ENCODE peak calls at places on chromosomes 7 and 10, in five cellular contexts. D is NCI-H460, N is gastrocnemius medialis, G is HS-5, T is SK-N-SH. L is an unnamed sample.

GRCh38 chr7:79774150-79774549 is 320.7 kb upstream of the MAGI2 start:
- DNase-seq in D (no peak), N (no peak), G (peak), T (no peak), L (no peak)

GRCh38 chr7:157521061-157521731 is 184.4 kb downstream of the DNAJB6 start:
- DNase-seq in D (no peak), N (no peak), G (no peak), T (no peak), L (no peak)

GRCh38 chr10:11610855-11611247 is 599 bp downstream of the USP6NL start:
- DNase-seq in D (no peak), N (no peak), G (no peak), T (no peak), L (no peak)

GRCh38 chr10:78642261-78642660 is 426.5 kb upstream of the ZMIZ1 start:
- DNase-seq in D (no peak), N (no peak), G (no peak), T (no peak), L (no peak)

GRCh38 chr10:71339796-71340589 is 20.9 kb downstream of the SLC29A3 start:
- DNase-seq in D (no peak), N (no peak), G (no peak), T (no peak), L (no peak)

GRCh38 chr10:60162631-60163030 is 227.0 kb downstream of the ANK3 start:
- DNase-seq in D (no peak), N (no peak), G (no peak), T (no peak), L (no peak)

GRCh38 chr10:73494877-73495225 is 973 bp downstream of the PPP3CB start:
- DNase-seq in D (no peak), N (no peak), G (no peak), T (no peak), L (no peak)

GRCh38 chr10:32348297-32349198 is 1.6 kb upstream of the EPC1 start:
- DNase-seq in D (no peak), N (no peak), G (no peak), T (peak), L (peak)

GRCh38 chr7:155943251-155943899 is 131.1 kb upstream of the SHH start:
- DNase-seq in D (no peak), N (no peak), G (no peak), T (no peak), L (no peak)

GRCh38 chr10:43227911-43228782 is 38.7 kb downstream of the RASGEF1A start:
- DNase-seq in D (no peak), N (no peak), G (no peak), T (no peak), L (no peak)

GRCh38 chr10:72425133-72425532 is 70.4 kb upstream of the DNAJB12 start:
- DNase-seq in D (no peak), N (no peak), G (no peak), T (no peak), L (no peak)

GRCh38 chr10:62805139-62806092 is 896 bp downstream of the ADO start:
- DNase-seq in D (no peak), N (no peak), G (no peak), T (peak), L (peak)

GRCh38 chr10:6400331-6400730 is 179.7 kb downstream of the PRKCQ start:
- DNase-seq in D (no peak), N (no peak), G (no peak), T (no peak), L (no peak)

GRCh38 chr7:52211930-52212329 is 823.5 kb upstream of the POM121L12 start:
- DNase-seq in D (no peak), N (no peak), G (no peak), T (no peak), L (no peak)

GRCh38 chr10:109898007-109898406 is 25.3 kb downstream of the XPNPEP1 start:
- DNase-seq in D (no peak), N (no peak), G (no peak), T (no peak), L (no peak)

GRCh38 chr10:77036993-77037734 is 600.4 kb downstream of the KCNMA1 start:
- DNase-seq in D (peak), N (no peak), G (no peak), T (peak), L (no peak)

GRCh38 chr7:151850484-151851159 is 26.3 kb downstream of the PRKAG2 start:
- DNase-seq in D (no peak), N (no peak), G (no peak), T (no peak), L (no peak)

GRCh38 chr10:52779541-52780390 is 7.2 kb upstream of the MBL2 start:
- DNase-seq in D (peak), N (no peak), G (peak), T (peak), L (peak)

L was measured in D341Med.